ENCODE peak calls at places on chromosomes 6 and 20, in four cellular contexts. One of them, this sample, is unnamed.

GRCh38 chr20:24004470-24004869 is 15.9 kb upstream of the GGTLC1 start:
- DNase-seq in sigmoid colon: no peak
- DNase-seq in left ventricle myocardium inferior: no peak
- DNase-seq in upper lobe of right lung: no peak
- DNase-seq in this sample: no peak

GRCh38 chr20:62356143-62356947 is 10.8 kb downstream of the LAMA5 start:
- DNase-seq in sigmoid colon: peak; percentile 71
- DNase-seq in left ventricle myocardium inferior: peak; percentile 61
- DNase-seq in upper lobe of right lung: no peak
- DNase-seq in this sample: no peak

GRCh38 chr6:106339334-106340029 is 13.9 kb upstream of the ATG5 start:
- DNase-seq in sigmoid colon: peak; percentile 68
- DNase-seq in left ventricle myocardium inferior: no peak
- DNase-seq in upper lobe of right lung: no peak
- DNase-seq in this sample: no peak

GRCh38 chr6:170410241-170410640 is 103.7 kb downstream of the FAM120B start:
- DNase-seq in sigmoid colon: no peak
- DNase-seq in left ventricle myocardium inferior: no peak
- DNase-seq in upper lobe of right lung: no peak
- DNase-seq in this sample: no peak

GRCh38 chr20:1897486-1897885 is 2.3 kb downstream of the SIRPA start:
- DNase-seq in sigmoid colon: peak; percentile 72
- DNase-seq in left ventricle myocardium inferior: no peak
- DNase-seq in upper lobe of right lung: no peak
- DNase-seq in this sample: no peak

GRCh38 chr20:46954490-46955038 is 59.9 kb downstream of the EYA2 start:
- DNase-seq in sigmoid colon: peak; percentile 32
- DNase-seq in left ventricle myocardium inferior: no peak
- DNase-seq in upper lobe of right lung: no peak
- DNase-seq in this sample: no peak

GRCh38 chr20:63357921-63358905 is 2.9 kb downstream of the CHRNA4 start:
- DNase-seq in sigmoid colon: no peak
- DNase-seq in left ventricle myocardium inferior: peak; percentile 85
- DNase-seq in upper lobe of right lung: no peak
- DNase-seq in this sample: no peak

GRCh38 chr6:158050107-158050735 is 68.6 kb downstream of the SYNJ2 start:
- DNase-seq in sigmoid colon: peak; percentile 43
- DNase-seq in left ventricle myocardium inferior: peak; percentile 7
- DNase-seq in upper lobe of right lung: peak; percentile 34
- DNase-seq in this sample: peak; percentile 49

GRCh38 chr20:58664883-58665282 is 13.8 kb downstream of the STX16 start:
- DNase-seq in sigmoid colon: no peak
- DNase-seq in left ventricle myocardium inferior: no peak
- DNase-seq in upper lobe of right lung: no peak
- DNase-seq in this sample: no peak

GRCh38 chr6:18488526-18489270 is 101.5 kb downstream of the RNF144B start:
- DNase-seq in sigmoid colon: no peak
- DNase-seq in left ventricle myocardium inferior: no peak
- DNase-seq in upper lobe of right lung: no peak
- DNase-seq in this sample: no peak

GRCh38 chr20:3119044-3119443 is 34.5 kb upstream of the AVP start:
- DNase-seq in sigmoid colon: no peak
- DNase-seq in left ventricle myocardium inferior: no peak
- DNase-seq in upper lobe of right lung: no peak
- DNase-seq in this sample: peak; percentile 11

GRCh38 chr6:162621246-162621645 is 106.3 kb downstream of the PRKN start:
- DNase-seq in sigmoid colon: no peak
- DNase-seq in left ventricle myocardium inferior: no peak
- DNase-seq in upper lobe of right lung: no peak
- DNase-seq in this sample: no peak

GRCh38 chr6:20534906-20535305 is 649 bp downstream of the CDKAL1 start:
- DNase-seq in sigmoid colon: no peak
- DNase-seq in left ventricle myocardium inferior: no peak
- DNase-seq in upper lobe of right lung: no peak
- DNase-seq in this sample: no peak

GRCh38 chr20:52305029-52305645 is 113.6 kb upstream of the ZFP64 start:
- DNase-seq in sigmoid colon: no peak
- DNase-seq in left ventricle myocardium inferior: no peak
- DNase-seq in upper lobe of right lung: no peak
- DNase-seq in this sample: no peak

GRCh38 chr6:129623008-129623732 is 86.8 kb downstream of the ARHGAP18 start:
- DNase-seq in sigmoid colon: no peak
- DNase-seq in left ventricle myocardium inferior: no peak
- DNase-seq in upper lobe of right lung: no peak
- DNase-seq in this sample: no peak

GRCh38 chr20:15332711-15333160 is 995.3 kb upstream of the FLRT3 start:
- DNase-seq in sigmoid colon: no peak
- DNase-seq in left ventricle myocardium inferior: no peak
- DNase-seq in upper lobe of right lung: no peak
- DNase-seq in this sample: no peak

GRCh38 chr6:119966484-119966883 is 616.9 kb upstream of the MAN1A1 start:
- DNase-seq in sigmoid colon: no peak
- DNase-seq in left ventricle myocardium inferior: no peak
- DNase-seq in upper lobe of right lung: no peak
- DNase-seq in this sample: no peak
- TF ChIP-seq CTCF in sigmoid colon: no peak
- TF ChIP-seq CTCF in left ventricle myocardium inferior: no peak
- TF ChIP-seq CTCF in upper lobe of right lung: no peak
- TF ChIP-seq CTCF in this sample: no peak

DNA sequence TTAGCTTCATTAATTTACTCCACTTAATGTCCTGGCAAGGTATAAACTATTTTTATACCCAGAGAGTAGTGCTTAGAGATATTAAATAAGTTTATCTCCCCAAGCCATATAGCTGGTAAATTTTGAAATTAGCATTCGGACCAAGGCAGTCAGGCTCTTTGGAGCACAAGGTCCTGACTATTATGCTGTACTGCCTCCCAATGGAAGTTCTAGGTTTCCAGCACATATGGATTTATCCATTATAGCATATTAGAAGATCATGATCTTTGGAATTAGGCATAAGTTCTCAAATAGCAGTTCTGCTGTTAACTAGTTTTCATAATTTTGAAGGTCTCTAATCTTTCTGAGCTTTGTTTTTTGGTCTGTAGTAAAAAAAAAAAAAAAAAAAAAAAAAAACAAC is 835.3 kb upstream of the EPHA7 start:
- DNase-seq in sigmoid colon: no peak
- DNase-seq in left ventricle myocardium inferior: no peak
- DNase-seq in upper lobe of right lung: no peak
- DNase-seq in this sample: no peak
- TF ChIP-seq CTCF in sigmoid colon: no peak
- TF ChIP-seq CTCF in left ventricle myocardium inferior: peak; percentile 43
- TF ChIP-seq CTCF in upper lobe of right lung: no peak
- TF ChIP-seq CTCF in this sample: peak; percentile 84

GRCh38 chr6:13358486-13358885 is 30.1 kb upstream of the TBC1D7 start:
- DNase-seq in sigmoid colon: no peak
- DNase-seq in left ventricle myocardium inferior: no peak
- DNase-seq in upper lobe of right lung: no peak
- DNase-seq in this sample: no peak

GRCh38 chr6:13359287-13359686 is 30.9 kb upstream of the TBC1D7 start:
- DNase-seq in sigmoid colon: no peak
- DNase-seq in left ventricle myocardium inferior: no peak
- DNase-seq in upper lobe of right lung: no peak
- DNase-seq in this sample: no peak

GRCh38 chr6:13355043-13355945 is 27.0 kb upstream of the TBC1D7 start:
- DNase-seq in sigmoid colon: no peak
- DNase-seq in left ventricle myocardium inferior: no peak
- DNase-seq in upper lobe of right lung: no peak
- DNase-seq in this sample: no peak

GRCh38 chr6:13355969-13356368 is 27.6 kb upstream of the TBC1D7 start:
- DNase-seq in sigmoid colon: no peak
- DNase-seq in left ventricle myocardium inferior: no peak
- DNase-seq in upper lobe of right lung: no peak
- DNase-seq in this sample: no peak

DNA sequence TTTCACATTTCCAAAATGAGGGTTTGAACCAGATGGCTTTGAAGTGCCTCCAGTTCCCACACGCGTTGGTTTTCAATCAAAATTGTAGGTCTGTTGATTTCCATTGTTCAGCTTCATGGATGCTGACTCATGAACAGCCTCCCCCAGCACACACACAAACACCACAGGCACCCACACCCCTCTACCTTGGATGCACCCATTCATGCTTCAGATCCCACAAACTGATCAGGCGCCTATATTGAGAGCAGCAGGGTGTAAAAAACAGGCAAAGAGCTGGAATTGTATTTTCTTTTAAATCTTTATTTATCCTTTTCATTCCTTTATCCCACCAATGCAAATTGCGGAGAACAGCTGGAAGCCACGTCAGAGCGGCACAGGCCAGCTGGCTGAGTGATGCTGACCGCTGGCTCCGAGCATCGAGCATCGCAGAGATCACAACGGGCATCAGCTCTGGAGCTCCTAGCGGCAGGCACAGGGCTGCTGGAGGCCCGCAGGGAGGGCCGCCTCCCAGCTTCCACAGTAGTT is 29.3 kb upstream of the TBC1D7 start:
- DNase-seq in sigmoid colon: no peak
- DNase-seq in left ventricle myocardium inferior: no peak
- DNase-seq in upper lobe of right lung: no peak
- DNase-seq in this sample: no peak
- TF ChIP-seq CTCF in sigmoid colon: no peak
- TF ChIP-seq CTCF in left ventricle myocardium inferior: no peak
- TF ChIP-seq CTCF in upper lobe of right lung: no peak
- TF ChIP-seq CTCF in this sample: no peak

GRCh38 chr20:56626367-56627121 is 2.6 kb upstream of the TFAP2C start:
- DNase-seq in sigmoid colon: peak; percentile 63
- DNase-seq in left ventricle myocardium inferior: no peak
- DNase-seq in upper lobe of right lung: no peak
- DNase-seq in this sample: no peak
- TF ChIP-seq CTCF in sigmoid colon: no peak
- TF ChIP-seq CTCF in left ventricle myocardium inferior: peak; percentile 22
- TF ChIP-seq CTCF in upper lobe of right lung: peak; percentile 5
- TF ChIP-seq CTCF in this sample: peak; percentile 79

This sample was measured in chondrocyte.